ENCODE peak calls at places on chromosome 17, in five cellular contexts. One of them, this sample, is unnamed.

GRCh38 chr17:68820476-68820824 is 134.7 kb downstream of the ABCA8 start:
- DNase-seq in mammary epithelial cell: no peak
- DNase-seq in psoas muscle: no peak
- DNase-seq in naive thymus-derived CD4-positive, alpha-beta T cell: no peak
- DNase-seq in astrocyte: no peak
- DNase-seq in this sample: no peak

GRCh38 chr17:32519769-32520701 is 33.2 kb downstream of the CDK5R1 start:
- DNase-seq in mammary epithelial cell: no peak
- DNase-seq in psoas muscle: no peak
- DNase-seq in naive thymus-derived CD4-positive, alpha-beta T cell: no peak
- DNase-seq in astrocyte: peak; percentile 23
- DNase-seq in this sample: no peak

GRCh38 chr17:65519471-65519870 is 42.0 kb downstream of the AXIN2 start:
- DNase-seq in mammary epithelial cell: no peak
- DNase-seq in psoas muscle: no peak
- DNase-seq in naive thymus-derived CD4-positive, alpha-beta T cell: no peak
- DNase-seq in astrocyte: peak; percentile 76
- DNase-seq in this sample: no peak

GRCh38 chr17:57109393-57110151 is 24.5 kb downstream of the AKAP1 start:
- DNase-seq in mammary epithelial cell: no peak
- DNase-seq in psoas muscle: peak; percentile 59
- DNase-seq in naive thymus-derived CD4-positive, alpha-beta T cell: no peak
- DNase-seq in astrocyte: no peak
- DNase-seq in this sample: no peak

GRCh38 chr17:28951991-28952975 is 965 bp upstream of the PHF12 start:
- DNase-seq in mammary epithelial cell: peak; percentile 99
- DNase-seq in psoas muscle: peak; percentile 96
- DNase-seq in naive thymus-derived CD4-positive, alpha-beta T cell: peak; percentile 79
- DNase-seq in astrocyte: peak; percentile 98
- DNase-seq in this sample: peak; percentile 94

GRCh38 chr17:27538156-27538955 is 82.1 kb downstream of the KSR1 start:
- DNase-seq in mammary epithelial cell: no peak
- DNase-seq in psoas muscle: no peak
- DNase-seq in naive thymus-derived CD4-positive, alpha-beta T cell: no peak
- DNase-seq in astrocyte: peak; percentile 80
- DNase-seq in this sample: no peak

GRCh38 chr17:61468263-61468907 is 16.2 kb downstream of the TBX4 start:
- DNase-seq in mammary epithelial cell: no peak
- DNase-seq in psoas muscle: no peak
- DNase-seq in naive thymus-derived CD4-positive, alpha-beta T cell: no peak
- DNase-seq in astrocyte: peak; percentile 42
- DNase-seq in this sample: peak; percentile 13

GRCh38 chr17:59513934-59514841 is 51.2 kb upstream of the DHX40 start:
- DNase-seq in mammary epithelial cell: peak; percentile 43
- DNase-seq in psoas muscle: peak; percentile 67
- DNase-seq in naive thymus-derived CD4-positive, alpha-beta T cell: no peak
- DNase-seq in astrocyte: peak; percentile 73
- DNase-seq in this sample: peak; percentile 81

GRCh38 chr17:4522661-4523060 is 24.0 kb downstream of the SPNS2 start:
- DNase-seq in mammary epithelial cell: no peak
- DNase-seq in psoas muscle: no peak
- DNase-seq in naive thymus-derived CD4-positive, alpha-beta T cell: no peak
- DNase-seq in astrocyte: no peak
- DNase-seq in this sample: no peak

GRCh38 chr17:13594762-13595697 is 6.7 kb downstream of the HS3ST3A1 start:
- DNase-seq in mammary epithelial cell: peak; percentile 62
- DNase-seq in psoas muscle: peak; percentile 51
- DNase-seq in naive thymus-derived CD4-positive, alpha-beta T cell: peak; percentile 44
- DNase-seq in astrocyte: peak; percentile 78
- DNase-seq in this sample: peak; percentile 59
- H3K27ac ChIP-seq in mammary epithelial cell: no peak overlapping the region
- H3K27ac ChIP-seq in psoas muscle: no peak overlapping the region
- H3K27ac ChIP-seq in naive thymus-derived CD4-positive, alpha-beta T cell: no peak overlapping the region
- H3K27ac ChIP-seq in astrocyte: peak overlapping the region; percentile 53
- H3K27ac ChIP-seq in this sample: no peak overlapping the region

DNA sequence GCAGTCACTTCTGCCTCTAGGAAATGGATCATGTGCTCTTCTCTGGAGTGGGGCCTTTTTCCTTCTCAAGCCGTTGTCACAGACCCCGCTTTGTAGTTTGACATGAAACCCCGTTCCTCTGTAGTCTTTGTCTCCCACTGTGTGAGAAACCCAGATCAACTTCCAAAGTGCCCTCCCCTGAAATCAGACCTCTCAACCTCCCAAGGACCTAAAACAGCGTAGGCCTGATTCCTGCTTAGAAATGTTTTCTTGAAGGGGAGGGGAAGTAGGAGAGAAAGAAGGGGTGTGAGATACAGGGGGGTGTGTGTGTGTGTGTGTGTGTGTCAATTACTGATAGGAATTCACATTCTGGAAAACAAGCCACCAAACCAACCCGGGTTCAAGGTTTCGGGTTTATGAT is 1.5 kb downstream of the UBE2O start:
- DNase-seq in mammary epithelial cell: no peak
- DNase-seq in psoas muscle: no peak
- DNase-seq in naive thymus-derived CD4-positive, alpha-beta T cell: no peak
- DNase-seq in astrocyte: no peak
- DNase-seq in this sample: no peak
- H3K4me3 ChIP-seq in mammary epithelial cell: peak overlapping the region; percentile 91
- H3K4me3 ChIP-seq in psoas muscle: peak overlapping the region; percentile 90
- H3K4me3 ChIP-seq in naive thymus-derived CD4-positive, alpha-beta T cell: peak overlapping the region; percentile 73
- H3K4me3 ChIP-seq in astrocyte: peak overlapping the region; percentile 83
- H3K4me3 ChIP-seq in this sample: peak overlapping the region; percentile 97

GRCh38 chr17:39706921-39707337 is 7.1 kb downstream of the ERBB2 start:
- DNase-seq in mammary epithelial cell: no peak
- DNase-seq in psoas muscle: no peak
- DNase-seq in naive thymus-derived CD4-positive, alpha-beta T cell: no peak
- DNase-seq in astrocyte: no peak
- DNase-seq in this sample: peak; percentile 64
- H3K27ac ChIP-seq in mammary epithelial cell: no peak overlapping the region
- H3K27ac ChIP-seq in psoas muscle: no peak overlapping the region
- H3K27ac ChIP-seq in naive thymus-derived CD4-positive, alpha-beta T cell: no peak overlapping the region
- H3K27ac ChIP-seq in astrocyte: no peak overlapping the region
- H3K27ac ChIP-seq in this sample: no peak overlapping the region

DNA sequence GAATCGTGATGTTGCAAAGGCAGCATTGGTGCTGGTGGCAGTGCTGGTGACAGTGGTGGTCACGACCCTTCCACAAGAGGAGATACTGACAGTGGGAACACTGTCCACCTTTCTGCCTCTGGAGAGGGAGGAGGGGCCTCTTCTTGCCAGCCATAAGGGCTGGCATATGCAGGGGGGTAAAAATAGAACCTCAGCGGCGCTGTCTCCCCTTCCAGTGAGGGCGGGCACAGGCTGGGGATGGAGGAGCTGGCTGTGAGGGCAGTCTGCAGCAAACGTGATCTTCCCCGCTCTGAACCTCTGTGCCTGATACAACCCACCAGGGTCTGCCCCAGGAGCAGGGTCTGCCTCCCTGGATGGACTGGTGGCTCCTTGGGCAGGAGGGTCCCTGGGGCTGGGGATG is 3.4 kb downstream of the RAP1GAP2 start:
- DNase-seq in mammary epithelial cell: no peak
- DNase-seq in psoas muscle: no peak
- DNase-seq in naive thymus-derived CD4-positive, alpha-beta T cell: no peak
- DNase-seq in astrocyte: no peak
- DNase-seq in this sample: no peak
- H3K4me3 ChIP-seq in mammary epithelial cell: no peak overlapping the region
- H3K4me3 ChIP-seq in psoas muscle: no peak overlapping the region
- H3K4me3 ChIP-seq in naive thymus-derived CD4-positive, alpha-beta T cell: no peak overlapping the region
- H3K4me3 ChIP-seq in astrocyte: no peak overlapping the region
- H3K4me3 ChIP-seq in this sample: no peak overlapping the region